ENCODE peak calls at places on chromosome 7, in six cellular contexts. S is A549; V is stimulated activated CD4-positive, alpha-beta T cell treated with anti-CD3 and anti-CD28 coated beads, TNF-alpha, amount 100 ng/mL, for 24 hours; C is GM06990; Q is ELF-1; L is mucosa of descending colon. U is an unnamed sample.

GRCh38 chr7:156640949-156641485 is 443 bp downstream of the RNF32 start:
- DNase-seq in S (peak; percentile 53), V (peak; percentile 11), C (no peak), Q (no peak), L (no peak), U (no peak)

GRCh38 chr7:151168022-151168786 is 710 bp upstream of the GBX1 start:
- DNase-seq in S (peak; percentile 74), V (no peak), C (peak; percentile 57), Q (peak; percentile 72), L (peak; percentile 66), U (no peak)

GRCh38 chr7:157612664-157613561 is 276.1 kb downstream of the DNAJB6 start:
- DNase-seq in S (no peak), V (peak; percentile 25), C (no peak), Q (peak; percentile 63), L (peak; percentile 64), U (no peak)

GRCh38 chr7:95614442-95614940 is 18.2 kb upstream of the PDK4 start:
- DNase-seq in S (no peak), V (no peak), C (no peak), Q (no peak), L (no peak), U (no peak)

GRCh38 chr7:108109216-108109908 is 20.8 kb downstream of the LAMB4 start:
- DNase-seq in S (peak; percentile 28), V (no peak), C (no peak), Q (no peak), L (no peak), U (no peak)

GRCh38 chr7:50206521-50207250 is 97.8 kb upstream of the IKZF1 start:
- DNase-seq in S (no peak), V (peak; percentile 41), C (no peak), Q (no peak), L (no peak), U (no peak)

GRCh38 chr7:44958645-44959344 is 20.0 kb downstream of the MYO1G start:
- DNase-seq in S (no peak), V (no peak), C (no peak), Q (no peak), L (no peak), U (no peak)

GRCh38 chr7:159083698-159084068 is 61.0 kb downstream of the VIPR2 start:
- DNase-seq in S (no peak), V (no peak), C (no peak), Q (no peak), L (no peak), U (no peak)

GRCh38 chr7:45153238-45153637 is 4.4 kb upstream of the RAMP3 start:
- DNase-seq in S (no peak), V (no peak), C (no peak), Q (no peak), L (no peak), U (no peak)

GRCh38 chr7:73351447-73352167 is 23.6 kb downstream of the FKBP6 start:
- DNase-seq in S (no peak), V (no peak), C (no peak), Q (no peak), L (no peak), U (no peak)

GRCh38 chr7:112266595-112267270 is 60.2 kb downstream of the ZNF277 start:
- DNase-seq in S (no peak), V (no peak), C (no peak), Q (no peak), L (no peak), U (no peak)

GRCh38 chr7:44638611-44639557 is 32.5 kb downstream of the OGDH start:
- DNase-seq in S (peak; percentile 81), V (peak; percentile 65), C (peak; percentile 77), Q (peak; percentile 62), L (peak; percentile 83), U (peak; percentile 93)

GRCh38 chr7:121931149-121931922 is 58.4 kb downstream of the PTPRZ1 start:
- DNase-seq in S (no peak), V (no peak), C (no peak), Q (no peak), L (no peak), U (no peak)

GRCh38 chr7:69599879-69600764 is 1.8 kb downstream of the AUTS2 start:
- DNase-seq in S (no peak), V (no peak), C (peak; percentile 39), Q (peak; percentile 25), L (no peak), U (no peak)

GRCh38 chr7:155429651-155430050 is 28.3 kb upstream of the EN2 start:
- DNase-seq in S (no peak), V (no peak), C (no peak), Q (no peak), L (peak; percentile 2), U (no peak)

GRCh38 chr7:157442993-157443831 is 106.4 kb downstream of the DNAJB6 start:
- DNase-seq in S (no peak), V (no peak), C (no peak), Q (no peak), L (no peak), U (no peak)

GRCh38 chr7:64515330-64515729 is 47.5 kb downstream of the ZNF680 start:
- DNase-seq in S (no peak), V (no peak), C (no peak), Q (no peak), L (no peak), U (no peak)

GRCh38 chr7:2460641-2461040 is 15.6 kb downstream of the GRIFIN start:
- DNase-seq in S (no peak), V (no peak), C (no peak), Q (no peak), L (no peak), U (no peak)

GRCh38 chr7:28410628-28411578 is 1.4 kb upstream of the CREB5 start:
- DNase-seq in S (no peak), V (no peak), C (peak; percentile 61), Q (peak; percentile 64), L (peak; percentile 29), U (no peak)

GRCh38 chr7:151207315-151207714 is 3.0 kb downstream of the H2BK1 start:
- DNase-seq in S (no peak), V (no peak), C (no peak), Q (no peak), L (no peak), U (no peak)

GRCh38 chr7:24427048-24427447 is 143.1 kb downstream of the NPY start:
- DNase-seq in S (no peak), V (no peak), C (no peak), Q (peak; percentile 88), L (no peak), U (no peak)

GRCh38 chr7:139570119-139570518 is 46.6 kb downstream of the CLEC2L start:
- DNase-seq in S (no peak), V (no peak), C (no peak), Q (peak; percentile 55), L (no peak), U (no peak)

GRCh38 chr7:132489776-132490237 is 86.5 kb downstream of the PLXNA4 start:
- DNase-seq in S (no peak), V (no peak), C (no peak), Q (no peak), L (no peak), U (no peak)

GRCh38 chr7:121499526-121500123 is 103.5 kb upstream of the FAM3C start:
- DNase-seq in S (no peak), V (no peak), C (no peak), Q (no peak), L (no peak), U (no peak)

GRCh38 chr7:150820578-150821198 is 20.1 kb downstream of the TMEM176A start:
- DNase-seq in S (no peak), V (no peak), C (no peak), Q (peak; percentile 59), L (no peak), U (no peak)

GRCh38 chr7:106064836-106065559 is 47.1 kb downstream of the SYPL1 start:
- DNase-seq in S (peak; percentile 88), V (no peak), C (no peak), Q (peak; percentile 57), L (peak; percentile 79), U (peak; percentile 97)

GRCh38 chr7:157568785-157569584 is 232.2 kb downstream of the DNAJB6 start:
- DNase-seq in S (no peak), V (peak; percentile 15), C (peak; percentile 20), Q (peak; percentile 41), L (peak; percentile 47), U (no peak)

GRCh38 chr7:153701678-153702077 is 350.5 kb upstream of the DPP6 start:
- DNase-seq in S (no peak), V (no peak), C (no peak), Q (no peak), L (no peak), U (no peak)

GRCh38 chr7:43834463-43835251 is 34.7 kb downstream of the MRPS24 start:
- DNase-seq in S (no peak), V (peak; percentile 8), C (peak; percentile 48), Q (no peak), L (no peak), U (no peak)

GRCh38 chr7:35485436-35485835 is 209.5 kb downstream of the HERPUD2 start:
- DNase-seq in S (no peak), V (no peak), C (no peak), Q (peak; percentile 40), L (no peak), U (no peak)

GRCh38 chr7:68266004-68266579 is 1269.5 kb downstream of the TYW1 start:
- DNase-seq in S (no peak), V (no peak), C (no peak), Q (no peak), L (no peak), U (no peak)

GRCh38 chr7:135798104-135798503 is 49.5 kb upstream of the FAM180A start:
- DNase-seq in S (no peak), V (no peak), C (no peak), Q (no peak), L (no peak), U (no peak)

GRCh38 chr7:156751319-156751718 is 110.7 kb downstream of the RNF32 start:
- DNase-seq in S (no peak), V (no peak), C (no peak), Q (no peak), L (no peak), U (no peak)

U was measured in PC-9.